ENCODE peak calls at places on chromosome 18, in five cellular contexts. S, E, Q, X and V are unnamed samples.

GRCh38 chr18:61651145-61651879 is 241.5 kb downstream of the RNF152 start:
- DNase-seq in S (no peak), E (no peak), Q (no peak), X (no peak), V (no peak)

GRCh38 chr18:30622635-30623034 is 419.9 kb downstream of the DSC3 start:
- DNase-seq in S (no peak), E (no peak), Q (no peak), X (no peak), V (no peak)

GRCh38 chr18:6745504-6746031 is 16.1 kb downstream of the ARHGAP28 start:
- DNase-seq in S (no peak), E (no peak), Q (no peak), X (no peak), V (no peak)

GRCh38 chr18:29154196-29154757 is 977.3 kb upstream of the CDH2 start:
- DNase-seq in S (peak; percentile 49), E (no peak), Q (no peak), X (no peak), V (no peak)

GRCh38 chr18:6255121-6255742 is 159.5 kb downstream of the L3MBTL4 start:
- DNase-seq in S (no peak), E (no peak), Q (no peak), X (no peak), V (no peak)

GRCh38 chr18:38847326-38847725 is 1281.7 kb upstream of the CELF4 start:
- DNase-seq in S (no peak), E (no peak), Q (no peak), X (no peak), V (no peak)

GRCh38 chr18:52499018-52499417 is 159.0 kb downstream of the DCC start:
- DNase-seq in S (no peak), E (no peak), Q (no peak), X (no peak), V (no peak)

GRCh38 chr18:69257861-69258458 is 142.7 kb upstream of the DOK6 start:
- DNase-seq in S (peak; percentile 69), E (no peak), Q (peak; percentile 5), X (no peak), V (no peak)

GRCh38 chr18:887716-888115 is 17.0 kb upstream of the ADCYAP1 start:
- DNase-seq in S (no peak), E (no peak), Q (no peak), X (no peak), V (no peak)

GRCh38 chr18:10927290-10927979 is 221.9 kb downstream of the PIEZO2 start:
- DNase-seq in S (peak; percentile 89), E (no peak), Q (peak; percentile 88), X (no peak), V (no peak)

GRCh38 chr18:61643884-61644647 is 248.7 kb downstream of the RNF152 start:
- DNase-seq in S (no peak), E (no peak), Q (no peak), X (no peak), V (no peak)

GRCh38 chr18:47721876-47722275 is 208.6 kb downstream of the SMAD2 start:
- DNase-seq in S (no peak), E (no peak), Q (no peak), X (no peak), V (no peak)

GRCh38 chr18:14943967-14944636 is 196.1 kb downstream of the ANKRD30B start:
- DNase-seq in S (no peak), E (no peak), Q (no peak), X (no peak), V (no peak)

GRCh38 chr18:54828290-54828871 is at the start of gene RAB27B:
- DNase-seq in S (peak; percentile 85), E (peak; percentile 76), Q (peak; percentile 78), X (peak; percentile 58), V (peak; percentile 75)

GRCh38 chr18:31651369-31651768 is 33.0 kb downstream of the B4GALT6 start:
- DNase-seq in S (no peak), E (no peak), Q (no peak), X (no peak), V (no peak)

GRCh38 chr18:76445275-76445674 is 49.8 kb downstream of the ZNF516 start:
- DNase-seq in S (peak; percentile 84), E (no peak), Q (peak; percentile 12), X (no peak), V (no peak)

GRCh38 chr18:76447268-76447890 is 47.7 kb downstream of the ZNF516 start:
- DNase-seq in S (no peak), E (no peak), Q (no peak), X (no peak), V (no peak)

GRCh38 chr18:76445741-76446232 is 49.3 kb downstream of the ZNF516 start:
- DNase-seq in S (no peak), E (no peak), Q (no peak), X (no peak), V (no peak)

GRCh38 chr18:76446746-76447267 is 48.2 kb downstream of the ZNF516 start:
- DNase-seq in S (no peak), E (no peak), Q (no peak), X (no peak), V (no peak)

DNA sequence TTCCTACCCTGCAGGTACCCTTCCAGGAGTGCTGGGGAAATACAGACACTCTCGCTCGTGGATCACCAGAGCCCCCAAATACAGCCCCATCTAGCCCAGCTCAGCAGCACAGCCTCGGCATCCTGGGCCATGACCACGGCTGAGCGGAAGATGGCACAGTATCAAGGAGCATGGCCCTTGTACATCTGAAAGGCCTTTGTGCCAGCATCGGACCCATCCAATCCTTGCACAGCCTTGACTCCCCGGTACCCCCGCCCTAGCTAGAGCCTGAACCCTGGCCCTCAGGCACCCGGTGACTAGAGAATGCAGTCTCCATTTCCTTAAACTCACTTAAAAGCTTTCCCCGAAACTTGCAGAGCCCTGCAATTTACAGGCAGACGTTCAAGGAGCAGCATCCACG is 48.7 kb downstream of the ZNF516 start:
- DNase-seq in S (no peak), E (no peak), Q (no peak), X (no peak), V (no peak)
- H3K4me1 ChIP-seq in S (peaks cover 34% of the 10 kb centered on the region), E (peaks cover 30% of the 10 kb centered on the region), Q (peaks cover 19% of the 10 kb centered on the region), X (no peaks in the 10 kb centered on the region), V (peaks cover 5% of the 10 kb centered on the region)

GRCh38 chr18:35817604-35818352 is 154.7 kb upstream of the RMP24 start:
- DNase-seq in S (no peak), E (no peak), Q (no peak), X (no peak), V (no peak)

GRCh38 chr18:35826477-35826876 is 146.0 kb upstream of the RMP24 start:
- DNase-seq in S (no peak), E (no peak), Q (no peak), X (no peak), V (no peak)

GRCh38 chr18:35827275-35827929 is 145.1 kb upstream of the RMP24 start:
- DNase-seq in S (no peak), E (no peak), Q (no peak), X (no peak), V (no peak)

GRCh38 chr18:35818353-35818667 is 154.2 kb upstream of the RMP24 start:
- DNase-seq in S (no peak), E (no peak), Q (no peak), X (no peak), V (no peak)

GRCh38 chr18:35822431-35822830 is 150.0 kb upstream of the RMP24 start:
- DNase-seq in S (no peak), E (no peak), Q (no peak), X (no peak), V (no peak)
- H2AFZ ChIP-seq in S (no peak overlapping the region), E (no peak overlapping the region), Q (no peak overlapping the region), X (no peak overlapping the region), V (no peak overlapping the region)

DNA sequence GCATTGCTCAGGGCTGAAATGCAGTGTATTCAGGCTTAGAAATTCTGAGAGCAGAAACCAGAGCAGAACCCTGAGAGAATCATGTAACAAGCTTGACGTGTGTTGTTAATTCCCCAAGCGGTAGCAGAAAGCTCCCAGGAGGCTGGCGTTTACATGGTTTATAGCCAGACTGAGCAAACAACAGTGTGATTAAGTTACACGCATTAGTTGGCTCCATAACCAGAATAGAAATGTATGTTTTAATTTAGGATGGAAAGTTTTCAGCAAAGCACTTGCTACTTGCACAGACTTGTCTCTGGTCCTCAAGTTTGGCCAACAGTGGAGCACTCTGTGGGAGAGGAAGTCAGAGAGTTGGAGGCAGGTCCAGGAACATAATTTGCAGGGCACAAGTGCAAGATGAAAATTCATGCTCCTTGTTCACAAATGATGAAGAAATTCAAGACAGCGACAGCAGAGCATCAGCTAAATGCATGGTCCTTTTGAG is 69.3 kb downstream of the MAPK4 start:
- DNase-seq in S (no peak), E (no peak), Q (no peak), X (no peak), V (no peak)
- H3K4me1 ChIP-seq in S (no peaks in the 10 kb centered on the region), E (peaks cover 12% of the 10 kb centered on the region), Q (no peaks in the 10 kb centered on the region), X (no peaks in the 10 kb centered on the region), V (peaks cover 25% of the 10 kb centered on the region)

GRCh38 chr18:22932885-22933205 is 283 bp upstream of the RBBP8 start:
- DNase-seq in S (no peak), E (no peak), Q (no peak), X (no peak), V (no peak)
- H2AFZ ChIP-seq in S (peak overlapping the region; percentile 98), E (peak overlapping the region; percentile 96), Q (peak overlapping the region; percentile 96), X (peak overlapping the region; percentile 88), V (no peak overlapping the region)

DNA sequence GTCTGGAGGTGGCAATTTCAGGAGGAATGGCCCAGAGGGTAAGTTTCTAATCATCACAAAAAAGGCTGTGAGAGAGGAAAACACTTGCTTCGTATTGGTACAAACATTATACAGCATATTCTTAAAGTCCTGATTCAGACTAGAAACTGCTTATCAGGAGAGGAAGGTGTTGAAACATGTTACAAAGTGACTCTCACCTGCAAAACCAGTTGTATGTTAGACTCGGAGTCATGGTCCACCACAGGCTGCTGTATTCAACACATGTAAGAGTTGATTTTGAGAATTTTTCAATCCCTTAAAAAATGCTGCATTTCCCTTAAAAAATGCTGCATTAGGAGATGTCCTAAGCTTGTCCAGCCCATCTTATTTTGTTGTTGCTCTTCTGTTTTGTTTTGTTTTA is 61.5 kb downstream of the MBP start:
- DNase-seq in S (no peak), E (no peak), Q (no peak), X (no peak), V (no peak)
- H3K4me1 ChIP-seq in S (peaks cover 44% of the 10 kb centered on the region), E (peaks cover 19% of the 10 kb centered on the region), Q (peaks cover 55% of the 10 kb centered on the region), X (peaks cover 4% of the 10 kb centered on the region), V (peaks cover 48% of the 10 kb centered on the region)

DNA sequence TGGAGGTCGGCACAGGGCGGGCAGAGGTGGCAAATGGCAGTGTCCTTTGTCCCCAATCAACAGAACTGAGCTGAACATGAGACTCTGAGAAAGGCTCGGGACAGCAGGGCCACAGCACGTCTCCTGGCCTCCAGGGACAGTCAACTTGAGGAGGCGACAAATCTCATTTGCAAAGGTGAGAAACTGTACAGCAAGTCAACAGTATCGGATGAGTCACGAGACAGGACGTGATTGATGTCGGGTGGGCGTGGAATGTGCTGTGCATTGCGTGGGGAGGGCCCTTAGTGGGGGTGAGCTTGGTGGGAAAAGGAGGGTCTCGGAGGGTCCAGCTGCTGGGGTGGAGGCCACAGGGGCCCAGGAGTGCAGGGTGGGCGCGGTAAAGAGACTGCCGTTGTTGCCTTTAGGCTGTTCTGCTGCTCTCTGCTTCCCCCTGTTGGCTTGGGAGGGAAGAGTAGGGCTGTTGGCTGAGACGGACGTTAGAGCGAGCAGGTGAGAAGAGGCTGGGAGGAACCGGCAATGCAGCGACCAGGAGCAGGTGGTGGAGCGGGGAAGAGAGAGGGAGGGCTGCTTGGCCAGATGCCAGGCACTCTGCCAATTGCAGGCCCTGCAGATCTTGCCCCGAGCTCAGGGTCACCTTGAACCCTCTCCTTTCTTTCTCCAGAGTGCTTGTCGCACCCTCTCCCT is 164.3 kb downstream of the BCL2 start:
- DNase-seq in S (no peak), E (peak; percentile 41), Q (peak; percentile 57), X (peak; percentile 90), V (peak; percentile 62)
- H2AFZ ChIP-seq in S (no peak overlapping the region), E (no peak overlapping the region), Q (no peak overlapping the region), X (peak overlapping the region; percentile 22), V (peak overlapping the region; percentile 69)